ENCODE peak calls at places on chromosomes 7 and 10, in five cellular contexts. C is memory B cell; I is activated T-cell treated with anti-CD3 and anti-CD28 coated beads, Interleukin-2, amount 50 U/mL, for 72 hours; G is HCT116; O is cardiac fibroblast. X is an unnamed sample.

GRCh38 chr10:43852141-43852540 is 203.5 kb upstream of the ZNF32 start:
- DNase-seq in I (no peak), O (no peak), C (no peak), G (no peak), X (no peak)

GRCh38 chr7:15607541-15608210 is 45.9 kb upstream of the AGMO start:
- DNase-seq in G (no peak), C (no peak), O (peak; percentile 21), I (no peak), X (no peak)

GRCh38 chr10:99084161-99084560 is 151.5 kb downstream of the HPSE2 start:
- DNase-seq in G (no peak), I (no peak), C (no peak), O (no peak), X (no peak)

GRCh38 chr10:38054361-38054797 is 39.8 kb upstream of the ZNF37A start:
- DNase-seq in O (peak; percentile 95), G (no peak), C (no peak), I (no peak), X (no peak)

GRCh38 chr10:42488416-42488815 is 150.0 kb downstream of the ZNF33B start:
- DNase-seq in I (no peak), C (no peak), O (peak; percentile 55), G (no peak), X (no peak)

GRCh38 chr10:3248526-3249255 is 76.1 kb upstream of the PITRM1 start:
- DNase-seq in O (peak; percentile 94), C (no peak), G (peak; percentile 75), I (no peak), X (no peak)

GRCh38 chr7:6231184-6231583 is 41.2 kb downstream of the CYTH3 start:
- DNase-seq in G (no peak), C (no peak), I (no peak), O (no peak), X (no peak)

GRCh38 chr10:9015005-9015404 is 960.5 kb downstream of the GATA3 start:
- DNase-seq in O (no peak), G (no peak), I (no peak), C (no peak), X (no peak)

GRCh38 chr7:157273208-157274202 is 63.3 kb upstream of the DNAJB6 start:
- DNase-seq in C (peak; percentile 70), G (peak; percentile 21), O (peak; percentile 86), I (peak; percentile 63), X (peak; percentile 63)

GRCh38 chr7:70306173-70306572 is 707.9 kb downstream of the AUTS2 start:
- DNase-seq in O (no peak), C (no peak), I (no peak), G (no peak), X (no peak)

GRCh38 chr10:116589911-116590310 is 848 bp upstream of the PNLIPRP1 start:
- DNase-seq in O (no peak), C (no peak), I (no peak), G (no peak), X (no peak)

GRCh38 chr10:71770789-71771188 is 2.5 kb downstream of the VSIR start:
- DNase-seq in O (peak; percentile 36), G (no peak), C (no peak), I (no peak), X (no peak)

GRCh38 chr10:75441682-75442081 is 10.3 kb downstream of the LRMDA start:
- DNase-seq in G (no peak), O (no peak), I (no peak), C (no peak), X (no peak)

GRCh38 chr10:73914036-73914435 is 3.1 kb downstream of the PLAU start:
- DNase-seq in O (no peak), C (no peak), I (no peak), G (no peak), X (no peak)

GRCh38 chr10:13593560-13593959 is 6.8 kb downstream of the PRPF18 start:
- DNase-seq in G (no peak), I (no peak), O (peak; percentile 70), C (no peak), X (no peak)

GRCh38 chr7:131803861-131804260 is 247.4 kb upstream of the PODXL start:
- DNase-seq in I (no peak), G (no peak), C (no peak), O (no peak), X (no peak)

GRCh38 chr7:25653412-25653811 is 425.1 kb upstream of the NPVF start:
- DNase-seq in I (no peak), O (no peak), C (no peak), G (no peak), X (no peak)

GRCh38 chr7:116671111-116671510 is 885 bp upstream of the MET start:
- DNase-seq in G (no peak), O (no peak), I (no peak), C (no peak), X (no peak)

GRCh38 chr10:76998451-76998850 is 639.2 kb downstream of the KCNMA1 start:
- DNase-seq in G (no peak), O (no peak), I (no peak), C (no peak), X (no peak)

GRCh38 chr7:137717811-137718271 is 128.9 kb downstream of the DGKI start:
- DNase-seq in C (no peak), I (no peak), O (peak; percentile 97), G (no peak), X (no peak)

GRCh38 chr10:94677691-94678090 is 5.8 kb upstream of the CYP2C18 start:
- DNase-seq in C (no peak), I (no peak), G (peak; percentile 6), O (no peak), X (no peak)

GRCh38 chr7:1127001-1127400 is 33.0 kb downstream of the ZFAND2A start:
- DNase-seq in O (no peak), I (no peak), G (no peak), C (no peak), X (no peak)

GRCh38 chr7:154186811-154187210 is 134.6 kb downstream of the DPP6 start:
- DNase-seq in C (no peak), O (no peak), I (no peak), G (no peak), X (no peak)

GRCh38 chr7:87541648-87542047 is 59.0 kb downstream of the ABCB1 start:
- DNase-seq in G (no peak), C (no peak), I (no peak), O (no peak), X (no peak)

GRCh38 chr10:124725171-124725631 is 19.0 kb downstream of the FAM53B start:
- DNase-seq in C (no peak), G (no peak), I (no peak), O (no peak), X (no peak)

GRCh38 chr10:79984851-79985250 is 35.9 kb upstream of the SFTPD start:
- DNase-seq in O (no peak), I (peak; percentile 84), C (no peak), G (peak; percentile 48), X (no peak)

GRCh38 chr10:61097026-61097425 is 153.0 kb upstream of the RHOBTB1 start:
- DNase-seq in I (no peak), G (no peak), C (no peak), O (peak; percentile 9), X (no peak)

GRCh38 chr10:109393425-109393824 is 529.9 kb downstream of the XPNPEP1 start:
- DNase-seq in O (no peak), C (no peak), I (no peak), G (no peak), X (no peak)

GRCh38 chr7:67809586-67809985 is 813.0 kb downstream of the TYW1 start:
- DNase-seq in G (no peak), I (no peak), C (no peak), O (no peak), X (no peak)

GRCh38 chr10:82981137-82981723 is 1106.2 kb downstream of the NRG3 start:
- DNase-seq in I (no peak), O (peak; percentile 72), G (no peak), C (no peak), X (no peak)

GRCh38 chr10:58967551-58968418 is 208.7 kb upstream of the PHYHIPL start:
- DNase-seq in C (no peak), G (no peak), O (no peak), I (no peak), X (no peak)

GRCh38 chr10:122062831-122063674 is 74.1 kb downstream of the TACC2 start:
- DNase-seq in C (no peak), G (peak; percentile 91), I (no peak), O (peak; percentile 90), X (no peak)

GRCh38 chr7:43905954-43906326 is 456 bp downstream of the URGCP start:
- DNase-seq in I (peak; percentile 20), C (peak; percentile 29), O (peak; percentile 37), G (no peak), X (peak; percentile 43)

GRCh38 chr7:48154792-48155413 is 16.4 kb upstream of the ABCA13 start:
- DNase-seq in I (peak; percentile 32), O (peak; percentile 69), G (peak; percentile 28), C (no peak), X (peak; percentile 68)

GRCh38 chr10:91798736-91799579 is 732 bp downstream of the TNKS2 start:
- DNase-seq in I (peak; percentile 60), O (peak; percentile 48), G (peak; percentile 36), C (no peak), X (peak; percentile 73)